ENCODE peak calls at places on chromosome 7, in four cellular contexts. G is heart left ventricle, O is heart right ventricle, U is A673. X is an unnamed sample. For H3K4me1, the result is how much of the 10 kb centered on the place peaks cover.

GRCh38 chr7:45219801-45220200 is 62.2 kb downstream of the RAMP3 start:
- DNase-seq in O (no peak), G (no peak), U (no peak), X (no peak)

GRCh38 chr7:95141755-95142154 is 182.6 kb downstream of the PON1 start:
- DNase-seq in O (no peak), G (no peak), U (no peak), X (no peak)

GRCh38 chr7:151806204-151806603 is 70.7 kb downstream of the PRKAG2 start:
- DNase-seq in U (peak), O (no peak), G (no peak), X (no peak)

GRCh38 chr7:98703916-98704315 is 86.8 kb downstream of the NPTX2 start:
- DNase-seq in G (no peak), O (no peak), U (no peak), X (no peak)

GRCh38 chr7:120272896-120273475 is at the start of gene KCND2:
- DNase-seq in U (peak), O (no peak), G (no peak), X (no peak)

GRCh38 chr7:17408245-17408903 is 109.9 kb downstream of the AHR start:
- DNase-seq in U (no peak), G (peak), O (no peak), X (peak)

GRCh38 chr7:50812847-50813475 is 30.3 kb upstream of the GRB10 start:
- DNase-seq in G (peak), U (no peak), O (peak), X (peak)

GRCh38 chr7:19991936-19992335 is 218.5 kb upstream of the TMEM196 start:
- DNase-seq in G (no peak), O (no peak), U (no peak), X (no peak)

GRCh38 chr7:68547794-68548193 is 1050.5 kb upstream of the AUTS2 start:
- DNase-seq in U (peak), O (no peak), G (no peak), X (no peak)

GRCh38 chr7:16078076-16078952 is 343.0 kb downstream of the CRPPA start:
- DNase-seq in U (peak), G (no peak), O (no peak), X (peak)

GRCh38 chr7:92835851-92836488 is 403 bp downstream of the CDK6 start:
- DNase-seq in U (peak), O (no peak), G (peak), X (peak)

GRCh38 chr7:25376207-25376606 is 147.9 kb upstream of the NPVF start:
- DNase-seq in U (no peak), G (no peak), O (no peak), X (no peak)

GRCh38 chr7:22677680-22678079 is 49.3 kb upstream of the IL6 start:
- DNase-seq in O (no peak), G (no peak), U (no peak), X (no peak)

GRCh38 chr7:72007018-72007417 is 405.1 kb downstream of the CALN1 start:
- DNase-seq in U (no peak), G (no peak), O (no peak), X (no peak)

GRCh38 chr7:49986191-49986590 is 106.9 kb downstream of the ZPBP start:
- DNase-seq in O (no peak), U (no peak), G (no peak), X (no peak)

GRCh38 chr7:140646931-140647647 is 6.5 kb upstream of the DENND2A start:
- DNase-seq in U (no peak), O (peak), G (no peak), X (peak)

GRCh38 chr7:46022397-46022796 is 101.3 kb upstream of the IGFBP3 start:
- DNase-seq in U (no peak), G (no peak), O (no peak), X (no peak)

GRCh38 chr7:137851361-137851945 is 4.7 kb upstream of the DGKI start:
- DNase-seq in U (no peak), G (no peak), O (no peak), X (no peak)

GRCh38 chr7:78334027-78334825 is 535.7 kb downstream of the PHTF2 start:
- DNase-seq in O (no peak), G (no peak), U (no peak), X (no peak)

GRCh38 chr7:25758559-25758958 is 393.4 kb upstream of the NFE2L3 start:
- DNase-seq in G (no peak), U (peak), O (no peak), X (no peak)

GRCh38 chr7:142626420-142627035 is 122.7 kb upstream of the PRSS1 start:
- DNase-seq in G (peak), U (peak), O (no peak), X (peak)

DNA sequence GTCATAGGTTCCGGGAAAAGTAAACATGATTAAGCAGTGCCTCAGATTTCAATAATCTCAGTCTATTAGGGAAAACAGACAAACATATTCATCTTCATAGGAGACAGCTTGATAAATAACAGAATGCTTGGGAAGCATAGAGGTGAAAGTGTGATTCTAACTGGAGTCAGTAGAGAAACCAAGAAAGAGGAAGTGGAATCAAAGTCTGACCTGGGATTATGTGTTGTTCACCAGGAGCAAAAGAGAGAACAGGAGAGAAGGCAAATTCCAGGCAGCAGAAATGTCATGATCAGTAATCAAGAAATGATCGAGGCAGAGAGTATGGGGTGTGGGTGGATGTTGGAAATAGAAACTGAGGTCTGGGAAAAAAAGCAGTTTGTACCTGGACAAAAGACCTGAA is 43.7 kb downstream of the DGKB start:
- DNase-seq in O (no peak), G (no peak), U (no peak), X (no peak)
- TF ChIP-seq CTCF in O (no peak), G (no peak), U (no peak), X (no peak)

GRCh38 chr7:149043936-149044335 is 15.6 kb upstream of the PDIA4 start:
- DNase-seq in O (no peak), U (no peak), G (no peak), X (no peak)
- H3K27ac ChIP-seq in O (no peak), U (no peak), G (no peak), X (no peak)

DNA sequence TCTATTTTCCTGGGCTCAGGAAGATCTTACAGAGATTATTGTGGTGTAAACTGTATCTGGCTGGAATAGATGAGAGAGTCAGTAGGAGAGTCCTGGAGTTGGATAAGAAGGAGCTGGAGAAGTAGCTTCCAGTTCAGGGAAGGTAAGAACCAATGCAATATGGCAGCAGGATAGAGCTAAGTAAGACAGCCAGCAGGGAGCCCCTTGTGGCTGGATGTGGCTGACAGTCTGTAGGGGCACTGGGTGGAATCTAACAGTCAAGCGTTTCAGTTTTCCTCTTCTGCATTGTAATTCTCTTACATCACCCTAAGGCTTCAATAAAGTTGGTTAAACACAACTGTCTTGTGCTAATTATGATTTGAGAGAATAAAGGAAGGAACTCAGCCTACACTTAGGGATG is 105.8 kb upstream of the EEPD1 start:
- DNase-seq in U (peak), G (no peak), O (no peak), X (no peak)
- H3K4me1 ChIP-seq in U (under half), G (under half), O (half or more), X (under half)

GRCh38 chr7:107130487-107131220 is 38.1 kb upstream of the HBP1 start:
- DNase-seq in G (no peak), O (no peak), U (peak), X (no peak)
- TF ChIP-seq CTCF in G (no peak), O (no peak), U (peak), X (no peak)

X was measured in colonic mucosa.